ENCODE peak calls at places on chromosome 5, in ten cellular contexts. K is GM13977; N is NCI-H2029; C is colonic mucosa; J is GM23338; S is SW480; F is astrocyte; Y is ELR; B is iPS DF 6.9; O is CD8-positive, alpha-beta T cell. G is an unnamed sample.
A peak's percentile ranks its signal among the peaks of the same experiment; 100 is the strongest.

GRCh38 chr5:43694027-43694426 is 91.0 kb downstream of the NNT start:
- DNase-seq in K (no peak), N (no peak), C (no peak), J (no peak), S (no peak), F (no peak), Y (no peak), B (no peak), O (no peak), G (no peak)

GRCh38 chr5:57066921-57067914 is 106.6 kb upstream of the GPBP1 start:
- DNase-seq in K (no peak), N (no peak), C (no peak), J (no peak), S (no peak), F (peak; percentile 8), Y (no peak), B (no peak), O (no peak), G (no peak)

GRCh38 chr5:71873202-71873601 is 154.1 kb downstream of the CARTPT start:
- DNase-seq in K (no peak), N (no peak), C (no peak), J (no peak), S (no peak), F (no peak), Y (no peak), B (no peak), O (no peak), G (no peak)

GRCh38 chr5:80967500-80968181 is 7.5 kb downstream of the RASGRF2 start:
- DNase-seq in K (no peak), N (peak; percentile 80), C (peak; percentile 75), J (no peak), S (peak; percentile 25), F (peak; percentile 87), Y (peak; percentile 99), B (no peak), O (no peak), G (no peak)

GRCh38 chr5:124043456-124043855 is 531.5 kb downstream of the CSNK1G3 start:
- DNase-seq in K (no peak), N (no peak), C (no peak), J (peak; percentile 50), S (peak; percentile 72), F (no peak), Y (peak; percentile 3), B (peak; percentile 11), O (no peak), G (no peak)

GRCh38 chr5:176881816-176882565 is 17.2 kb downstream of the HK3 start:
- DNase-seq in K (no peak), N (no peak), C (no peak), J (no peak), S (no peak), F (no peak), Y (no peak), B (no peak), O (no peak), G (no peak)

GRCh38 chr5:68460147-68460760 is 244.7 kb downstream of the PIK3R1 start:
- DNase-seq in K (peak; percentile 40), N (peak; percentile 39), C (peak; percentile 68), J (peak; percentile 77), S (peak; percentile 54), F (peak; percentile 42), Y (peak; percentile 81), B (peak; percentile 18), O (peak; percentile 13), G (peak; percentile 34)

GRCh38 chr5:39107350-39107749 is 33.2 kb upstream of the RICTOR start:
- DNase-seq in K (no peak), N (no peak), C (no peak), J (no peak), S (no peak), F (no peak), Y (no peak), B (no peak), O (no peak), G (no peak)

GRCh38 chr5:66440202-66440680 is 156.0 kb upstream of the MAST4 start:
- DNase-seq in K (peak; percentile 23), N (peak; percentile 15), C (no peak), J (no peak), S (no peak), F (peak; percentile 92), Y (peak; percentile 34), B (no peak), O (no peak), G (no peak)

GRCh38 chr5:139650689-139651501 is 2.7 kb downstream of the CXXC5 start:
- DNase-seq in K (no peak), N (no peak), C (peak; percentile 74), J (peak; percentile 81), S (peak; percentile 74), F (no peak), Y (no peak), B (no peak), O (no peak), G (peak; percentile 85)

GRCh38 chr5:180689071-180689694 is 39.8 kb upstream of the FLT4 start:
- DNase-seq in K (no peak), N (no peak), C (no peak), J (no peak), S (no peak), F (no peak), Y (no peak), B (no peak), O (peak; percentile 32), G (no peak)

GRCh38 chr5:1779021-1779680 is 20.5 kb downstream of the MRPL36 start:
- DNase-seq in K (no peak), N (no peak), C (no peak), J (no peak), S (no peak), F (no peak), Y (no peak), B (no peak), O (no peak), G (no peak)

GRCh38 chr5:116788851-116789403 is 214.3 kb upstream of the SEMA6A start:
- DNase-seq in K (no peak), N (no peak), C (no peak), J (no peak), S (no peak), F (no peak), Y (no peak), B (no peak), O (no peak), G (no peak)

GRCh38 chr5:136123236-136123768 is 9.3 kb upstream of the SMAD5 start:
- DNase-seq in K (no peak), N (peak; percentile 80), C (peak; percentile 59), J (no peak), S (peak; percentile 88), F (peak; percentile 16), Y (peak; percentile 52), B (no peak), O (no peak), G (no peak)

GRCh38 chr5:58322453-58322852 is 137.4 kb downstream of the PLK2 start:
- DNase-seq in K (no peak), N (no peak), C (no peak), J (peak; percentile 2), S (no peak), F (peak; percentile 60), Y (peak; percentile 69), B (no peak), O (no peak), G (no peak)

GRCh38 chr5:78927657-78928282 is 57.3 kb downstream of the ARSB start:
- DNase-seq in K (no peak), N (no peak), C (no peak), J (peak; percentile 92), S (no peak), F (peak; percentile 83), Y (peak; percentile 39), B (peak; percentile 64), O (no peak), G (no peak)

GRCh38 chr5:124956471-124957029 is 210.1 kb upstream of the ZNF608 start:
- DNase-seq in K (no peak), N (no peak), C (no peak), J (no peak), S (no peak), F (no peak), Y (no peak), B (no peak), O (no peak), G (peak; percentile 40)

GRCh38 chr5:179255527-179256228 is 89.6 kb downstream of the ADAMTS2 start:
- DNase-seq in K (no peak), N (no peak), C (no peak), J (no peak), S (no peak), F (no peak), Y (no peak), B (no peak), O (no peak), G (no peak)

GRCh38 chr5:153900703-153901395 is 137.9 kb downstream of the FAM114A2 start:
- DNase-seq in K (no peak), N (no peak), C (no peak), J (no peak), S (no peak), F (peak; percentile 84), Y (peak; percentile 77), B (no peak), O (no peak), G (no peak)